ENCODE peak calls at places on chromosomes 11 and 22, in five cellular contexts. J is A673, G is prostate gland, V is Peyer's patch, D is fibroblast of lung. Q is an unnamed sample.

GRCh38 chr11:61290905-61291690 is 4.0 kb downstream of the VWCE start:
- DNase-seq in V (no peak), D (no peak), G (no peak), J (no peak), Q (no peak)

GRCh38 chr11:27934830-27935145 is 173.2 kb downstream of the KIF18A start:
- DNase-seq in V (no peak), G (no peak), D (peak; percentile 98), J (peak; percentile 90), Q (no peak)

GRCh38 chr11:78370406-78371172 is 47.0 kb downstream of the GAB2 start:
- DNase-seq in G (no peak), V (no peak), D (no peak), J (no peak), Q (no peak)

GRCh38 chr11:96150609-96151008 is 192.4 kb downstream of the MAML2 start:
- DNase-seq in J (no peak), G (no peak), V (no peak), D (no peak), Q (no peak)

GRCh38 chr11:126332221-126332711 is 23.2 kb upstream of the ST3GAL4 start:
- DNase-seq in D (peak; percentile 88), J (no peak), G (no peak), V (peak; percentile 50), Q (no peak)

GRCh38 chr11:114977596-114977995 is 299.3 kb downstream of the NXPE2 start:
- DNase-seq in D (no peak), V (no peak), J (no peak), G (no peak), Q (no peak)

GRCh38 chr11:6812391-6813005 is 13.0 kb upstream of the OR6A2 start:
- DNase-seq in G (peak; percentile 6), J (peak; percentile 54), V (no peak), D (peak; percentile 22), Q (peak; percentile 16)

GRCh38 chr11:64164392-64165312 is 1.3 kb downstream of the MACROD1 start:
- DNase-seq in G (peak; percentile 31), J (no peak), D (no peak), V (no peak), Q (no peak)

GRCh38 chr11:6418199-6418957 is 516 bp downstream of the APBB1 start:
- DNase-seq in J (no peak), D (no peak), V (no peak), G (no peak), Q (no peak)

GRCh38 chr22:17085277-17086091 is 684 bp downstream of the IL17RA start:
- DNase-seq in V (peak; percentile 65), G (no peak), J (peak; percentile 29), D (peak; percentile 3), Q (no peak)

GRCh38 chr11:88012456-88012855 is 162.8 kb downstream of the RAB38 start:
- DNase-seq in G (no peak), J (no peak), D (no peak), V (no peak), Q (no peak)

GRCh38 chr11:64809781-64810241 is 540 bp downstream of the MEN1 start:
- DNase-seq in J (peak; percentile 29), V (peak; percentile 79), G (peak; percentile 43), D (peak; percentile 14), Q (no peak)

GRCh38 chr11:34263462-34264186 is 94.2 kb downstream of the ABTB2 start:
- DNase-seq in D (peak; percentile 92), V (peak; percentile 75), G (peak; percentile 73), J (no peak), Q (no peak)

GRCh38 chr11:12121011-12121410 is 10.6 kb downstream of the MICAL2 start:
- DNase-seq in D (no peak), V (no peak), G (no peak), J (no peak), Q (no peak)

GRCh38 chr11:12118940-12119339 is 8.6 kb downstream of the MICAL2 start:
- DNase-seq in J (no peak), G (no peak), D (no peak), V (no peak), Q (no peak)

GRCh38 chr11:12121504-12121903 is 11.1 kb downstream of the MICAL2 start:
- DNase-seq in G (no peak), D (no peak), J (no peak), V (no peak), Q (no peak)

GRCh38 chr11:12119502-12119901 is 9.1 kb downstream of the MICAL2 start:
- DNase-seq in J (no peak), D (no peak), G (no peak), V (peak; percentile 61), Q (no peak)

GRCh38 chr11:12120031-12121008 is 9.9 kb downstream of the MICAL2 start:
- DNase-seq in V (no peak), J (no peak), D (no peak), G (no peak), Q (no peak)
- H3K4me1 ChIP-seq in V (no peaks in the 10 kb centered on the region), J (no peaks in the 10 kb centered on the region), D (peaks cover 38% of the 10 kb centered on the region), G (no peaks in the 10 kb centered on the region), Q (peaks cover 5% of the 10 kb centered on the region)

DNA sequence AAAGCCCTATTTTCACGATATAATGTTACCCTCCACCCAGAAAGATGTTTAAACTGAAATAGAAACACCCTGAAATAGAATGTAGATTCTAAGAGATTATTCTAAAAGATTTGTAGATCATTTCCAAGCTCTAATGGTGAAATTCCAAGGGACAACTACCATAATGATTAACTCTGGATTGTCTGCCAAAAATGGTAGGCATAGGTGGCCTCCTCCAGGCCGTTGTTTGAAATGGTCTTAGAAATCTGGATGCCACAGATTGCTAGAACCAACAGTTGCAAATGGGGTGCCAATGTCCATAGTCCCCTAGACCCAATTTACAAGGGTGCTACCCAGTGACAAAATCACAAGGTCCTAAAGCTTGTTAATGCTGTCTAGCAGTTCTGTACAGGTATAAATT is 6.7 kb upstream of the SLC6A5 start:
- DNase-seq in D (no peak), G (no peak), V (no peak), J (no peak), Q (no peak)
- TF ChIP-seq CTCF in D (no peak), G (no peak), V (no peak), J (no peak), Q (no peak)

GRCh38 chr11:965206-965775 is 39.6 kb downstream of the AP2A2 start:
- DNase-seq in J (no peak), G (no peak), D (no peak), V (no peak), Q (no peak)
- H3K4me1 ChIP-seq in J (no peaks in the 10 kb centered on the region), G (no peaks in the 10 kb centered on the region), D (no peaks in the 10 kb centered on the region), V (no peaks in the 10 kb centered on the region), Q (peaks cover 21% of the 10 kb centered on the region)

DNA sequence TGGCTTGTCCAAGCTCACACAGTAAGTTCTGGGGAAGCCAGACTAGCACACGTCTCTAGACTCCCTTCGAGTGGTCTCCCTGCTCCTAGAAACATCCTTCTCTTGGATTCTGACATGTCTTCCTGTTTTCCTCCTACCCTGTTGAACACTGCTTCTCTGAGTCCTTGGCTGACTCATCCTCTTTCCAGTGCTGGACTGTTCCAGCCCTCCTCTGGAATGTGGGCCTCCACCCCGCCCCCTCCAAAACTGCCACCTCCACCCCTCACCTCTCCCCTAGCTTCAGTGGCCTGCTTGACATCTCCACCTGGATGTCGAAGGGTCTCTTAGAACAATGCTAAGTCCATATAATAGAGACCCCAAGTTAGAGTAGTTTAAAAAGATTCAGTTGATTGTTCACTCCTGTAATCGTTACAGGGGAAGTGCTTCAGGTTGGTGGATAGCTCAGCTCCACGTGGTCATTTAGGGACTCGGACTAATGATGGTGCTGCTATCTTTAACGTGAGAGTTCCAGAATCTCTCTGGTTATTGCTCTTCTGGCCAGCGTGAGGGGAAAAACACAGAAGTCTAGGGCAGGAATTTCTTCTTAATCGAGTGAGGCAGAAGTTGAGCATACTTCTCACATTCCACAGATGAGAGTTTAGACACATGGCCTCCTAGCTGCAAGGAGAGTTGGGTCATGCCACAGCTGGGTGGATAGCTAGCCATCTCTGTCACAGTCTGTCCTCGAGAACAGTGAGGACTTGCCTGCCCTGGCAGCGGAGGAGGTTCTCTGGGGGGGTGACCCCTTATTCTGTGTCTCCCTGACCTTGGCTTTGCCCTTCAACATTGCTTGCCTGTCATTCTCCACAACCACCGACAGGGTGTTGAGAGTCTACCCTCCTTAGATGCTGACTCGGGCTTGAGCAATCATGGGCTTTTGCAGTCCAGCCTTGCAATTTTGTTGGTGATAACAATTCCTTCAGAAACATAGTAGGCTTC is 4.7 kb upstream of the C11orf96 start:
- DNase-seq in D (peak; percentile 81), J (no peak), V (no peak), G (no peak), Q (no peak)
- TF ChIP-seq CTCF in D (peak; percentile 25), J (peak; percentile 31), V (no peak), G (no peak), Q (no peak)

GRCh38 chr11:105005451-105005845 is 17.5 kb downstream of the CASP5 start:
- DNase-seq in V (no peak), D (peak; percentile 0), G (no peak), J (no peak), Q (no peak)
- H3K4me1 ChIP-seq in V (no peaks in the 10 kb centered on the region), D (no peaks in the 10 kb centered on the region), G (no peaks in the 10 kb centered on the region), J (no peaks in the 10 kb centered on the region), Q (no peaks in the 10 kb centered on the region)

DNA sequence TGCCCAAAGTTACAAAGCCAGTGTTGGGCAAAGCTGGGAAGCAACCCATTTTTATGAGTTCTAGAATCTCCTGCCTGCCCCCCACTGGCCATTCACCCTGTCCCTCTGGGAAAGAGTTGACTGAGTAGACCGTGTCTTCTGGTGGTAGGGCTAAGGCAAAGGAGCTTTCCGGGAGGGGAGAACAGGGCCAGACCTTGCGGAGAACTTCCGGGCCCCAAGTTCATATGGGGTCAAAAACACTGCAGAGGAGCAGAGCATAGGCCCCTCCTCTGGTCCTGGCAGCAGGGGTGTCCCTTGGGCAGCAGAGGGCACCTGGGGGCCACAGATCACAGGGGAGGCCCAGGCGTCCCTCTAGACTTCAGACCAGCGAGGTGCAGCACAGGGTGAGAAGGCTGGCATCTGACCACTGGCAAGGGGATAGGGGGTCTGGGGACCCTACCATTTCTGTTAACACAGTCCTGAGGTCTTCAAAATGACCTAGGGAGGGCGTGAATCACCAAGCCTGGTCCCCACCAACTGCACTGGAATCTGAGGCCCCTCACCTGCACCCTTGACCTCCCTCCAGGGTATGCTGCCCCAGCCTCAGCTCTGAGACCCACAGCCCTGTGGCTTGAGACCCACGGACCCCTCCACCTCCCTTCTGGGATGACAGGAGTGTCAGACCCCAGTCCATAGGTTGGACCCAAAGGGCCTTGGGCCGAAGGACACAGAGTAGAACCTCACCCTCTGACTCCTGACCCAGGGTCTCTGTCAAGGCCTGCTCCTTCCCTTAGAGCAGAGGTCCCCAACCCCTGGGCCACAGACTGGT is 1.3 kb upstream of the ARAP1 start:
- DNase-seq in J (no peak), V (no peak), D (no peak), G (no peak), Q (no peak)
- TF ChIP-seq CTCF in J (no peak), V (no peak), D (peak; percentile 19), G (no peak), Q (no peak)

GRCh38 chr11:57903441-57904123 is 120.1 kb upstream of the OR9Q1 start:
- DNase-seq in J (no peak), V (peak; percentile 84), D (peak; percentile 10), G (peak; percentile 56), Q (no peak)
- H3K4me1 ChIP-seq in J (no peaks in the 10 kb centered on the region), V (no peaks in the 10 kb centered on the region), D (no peaks in the 10 kb centered on the region), G (no peaks in the 10 kb centered on the region), Q (peaks cover 10% of the 10 kb centered on the region)

GRCh38 chr11:10295056-10295901 is 1.3 kb upstream of the SBF2 start:
- DNase-seq in J (no peak), D (no peak), G (no peak), V (no peak), Q (no peak)

GRCh38 chr11:10301656-10302293 is 3.1 kb upstream of the ADM start:
- DNase-seq in J (no peak), G (no peak), V (no peak), D (peak; percentile 67), Q (no peak)

GRCh38 chr11:10302294-10302743 is 2.6 kb upstream of the ADM start:
- DNase-seq in G (no peak), J (no peak), V (no peak), D (peak; percentile 41), Q (no peak)

GRCh38 chr11:10294289-10294953 is 402 bp upstream of the SBF2 start:
- DNase-seq in D (peak; percentile 47), G (peak; percentile 55), V (peak; percentile 57), J (peak; percentile 71), Q (no peak)

GRCh38 chr11:10298342-10298741 is 4.3 kb upstream of the SBF2 start:
- DNase-seq in D (peak; percentile 97), J (no peak), V (no peak), G (no peak), Q (peak; percentile 42)
- TF ChIP-seq CTCF in D (peak; percentile 32), J (no peak), V (no peak), G (no peak), Q (peak; percentile 33)

Q was measured in CD8-positive, alpha-beta T cell.